ENCODE peak calls at places on chromosomes 13 and 19, in seven cellular contexts. U is aorta, G is Peyer's patch, M is kidney epithelial cell, R is small intestine, C is Caco-2, J is GM23248. N is an unnamed sample.

GRCh38 chr13:109569938-109570711 is 216.3 kb downstream of the IRS2 start:
- DNase-seq in J (no peak), C (no peak), U (no peak), M (no peak), G (peak; percentile 70), R (peak; percentile 85), N (no peak)

GRCh38 chr13:60933638-60934037 is 482.0 kb downstream of the PCDH20 start:
- DNase-seq in G (no peak), R (no peak), M (no peak), U (no peak), C (no peak), J (no peak), N (no peak)

GRCh38 chr13:110400786-110401533 is 93.9 kb downstream of the COL4A2 start:
- DNase-seq in U (no peak), J (peak; percentile 92), G (no peak), C (no peak), R (no peak), M (no peak), N (no peak)

GRCh38 chr13:110454227-110454859 is 107.2 kb downstream of the RAB20 start:
- DNase-seq in C (no peak), G (peak; percentile 44), J (no peak), M (no peak), R (no peak), U (no peak), N (no peak)

GRCh38 chr13:75404721-75405120 is 77.2 kb downstream of the TBC1D4 start:
- DNase-seq in C (no peak), J (no peak), M (no peak), U (no peak), G (no peak), R (no peak), N (no peak)

GRCh38 chr19:14517446-14517839 is 754 bp downstream of the DNAJB1 start:
- DNase-seq in J (peak; percentile 79), G (peak; percentile 56), R (no peak), M (no peak), C (no peak), U (peak; percentile 85), N (no peak)

GRCh38 chr13:53121131-53121773 is 92.6 kb downstream of the OLFM4 start:
- DNase-seq in J (no peak), M (no peak), G (no peak), U (no peak), C (no peak), R (no peak), N (no peak)

GRCh38 chr13:108734676-108735075 is 105.3 kb downstream of the MYO16 start:
- DNase-seq in U (no peak), R (no peak), J (no peak), C (peak; percentile 43), M (no peak), G (no peak), N (no peak)

GRCh38 chr19:22427587-22428298 is 5.6 kb upstream of the ZNF98 start:
- DNase-seq in G (no peak), R (no peak), J (no peak), M (no peak), U (no peak), C (no peak), N (no peak)

GRCh38 chr19:22426901-22427300 is 4.8 kb upstream of the ZNF98 start:
- DNase-seq in G (no peak), C (no peak), U (no peak), R (no peak), J (no peak), M (no peak), N (no peak)

DNA sequence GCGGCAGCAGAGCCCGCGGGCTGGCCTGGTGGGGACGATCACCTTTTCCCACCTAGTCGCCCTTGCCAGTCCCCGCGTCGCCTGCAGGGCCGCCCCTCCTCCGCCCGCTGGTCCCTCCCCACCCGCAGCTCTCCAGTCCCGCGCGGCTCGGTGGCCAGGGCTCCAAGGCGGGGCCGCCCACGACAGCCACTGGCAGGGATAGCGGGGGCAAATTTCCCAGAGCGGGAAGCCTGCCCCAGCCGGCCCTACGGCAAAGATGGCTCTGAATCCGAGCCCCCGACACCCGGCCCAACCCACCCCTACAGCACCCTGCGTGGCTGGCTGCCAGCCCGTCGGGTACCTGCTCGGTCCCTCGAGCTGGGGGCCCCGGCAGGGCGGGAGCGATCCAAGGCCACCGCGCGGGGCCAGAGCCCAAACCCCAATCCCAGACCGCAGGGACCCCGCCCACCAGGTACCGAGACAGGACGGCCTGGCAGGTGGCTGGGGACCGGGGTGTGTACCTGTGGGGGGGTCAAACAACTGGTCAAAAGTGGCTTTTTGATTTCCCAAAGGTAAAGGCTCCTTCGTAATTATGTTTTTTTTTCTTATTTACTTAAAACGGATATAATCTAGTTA is 6.3 kb upstream of the ZNF98 start:
- DNase-seq in U (no peak), J (no peak), C (no peak), R (no peak), G (no peak), M (no peak), N (no peak)
- H3K4me3 ChIP-seq in U (peak overlapping the region; percentile 32), J (no peak overlapping the region), C (no peak overlapping the region), R (no peak overlapping the region), G (no peak overlapping the region), M (no peak overlapping the region), N (no peak overlapping the region)

GRCh38 chr19:7699422-7700127 is 2.4 kb downstream of the FCER2 start:
- DNase-seq in M (no peak), U (no peak), G (no peak), C (no peak), R (no peak), J (peak; percentile 37), N (no peak)

GRCh38 chr19:7701049-7701653 is 780 bp downstream of the FCER2 start:
- DNase-seq in G (no peak), J (no peak), C (no peak), U (no peak), R (no peak), M (no peak), N (no peak)

GRCh38 chr19:7698583-7698982 is 3.3 kb downstream of the FCER2 start:
- DNase-seq in M (no peak), U (no peak), G (no peak), J (no peak), R (no peak), C (no peak), N (no peak)

GRCh38 chr19:7699003-7699402 is 2.9 kb downstream of the FCER2 start:
- DNase-seq in U (no peak), C (no peak), G (no peak), J (no peak), M (no peak), R (no peak), N (no peak)

GRCh38 chr19:7700128-7700470 is 1.8 kb downstream of the FCER2 start:
- DNase-seq in M (no peak), U (no peak), C (no peak), J (no peak), G (no peak), R (no peak), N (no peak)
- H3K27me3 ChIP-seq in M (peaks cover 10% of the 10 kb centered on the region), U (no peaks in the 10 kb centered on the region), C (no peaks in the 10 kb centered on the region), J (no peaks in the 10 kb centered on the region), G (no peaks in the 10 kb centered on the region), R (no peaks in the 10 kb centered on the region), N (no peaks in the 10 kb centered on the region)

DNA sequence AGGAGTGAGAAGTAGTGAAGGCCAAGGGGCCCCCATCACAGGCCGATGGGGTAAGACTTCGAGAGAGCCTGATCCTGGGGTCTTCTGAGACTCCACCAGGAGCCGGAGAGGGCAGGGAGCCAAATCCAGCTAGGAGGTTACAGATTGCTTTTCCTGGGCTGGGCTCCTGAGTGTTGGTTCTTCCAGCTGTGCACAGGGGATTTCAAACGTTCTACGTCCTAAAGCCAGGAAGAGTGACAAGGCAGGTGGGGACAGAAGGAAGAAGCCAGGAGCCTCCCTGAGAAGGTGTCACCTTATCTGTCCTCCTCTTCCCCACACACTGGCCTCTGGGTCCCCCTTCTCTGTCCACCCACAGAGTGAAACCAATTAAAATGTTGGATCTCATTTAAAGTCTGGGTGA is 16.1 kb upstream of the TPRX2 start:
- DNase-seq in C (no peak), M (no peak), U (peak; percentile 26), G (no peak), R (no peak), J (no peak), N (no peak)
- H3K4me3 ChIP-seq in C (no peak overlapping the region), M (no peak overlapping the region), U (no peak overlapping the region), G (no peak overlapping the region), R (no peak overlapping the region), J (no peak overlapping the region), N (no peak overlapping the region)

GRCh38 chr19:16265205-16265604 is 59.4 kb upstream of the KLF2 start:
- DNase-seq in C (no peak), U (no peak), G (no peak), M (no peak), J (no peak), R (no peak), N (no peak)
- H3K27me3 ChIP-seq in C (no peaks in the 10 kb centered on the region), U (no peaks in the 10 kb centered on the region), G (no peaks in the 10 kb centered on the region), M (peaks cover 7% of the 10 kb centered on the region), J (no peaks in the 10 kb centered on the region), R (no peaks in the 10 kb centered on the region), N (no peaks in the 10 kb centered on the region)

GRCh38 chr13:99658266-99658991 is 157.2 kb downstream of the TM9SF2 start:
- DNase-seq in C (peak; percentile 49), M (no peak), G (peak; percentile 74), U (peak; percentile 82), J (peak; percentile 79), R (peak; percentile 72), N (peak; percentile 25)
- H3K4me3 ChIP-seq in C (peak overlapping the region; percentile 52), M (peak overlapping the region; percentile 26), G (peak overlapping the region; percentile 60), U (peak overlapping the region; percentile 42), J (peak overlapping the region; percentile 73), R (peak overlapping the region; percentile 56), N (peak overlapping the region; percentile 38)

GRCh38 chr13:27824121-27824520 is 31.8 kb downstream of the GSX1 start:
- DNase-seq in U (no peak), M (no peak), G (no peak), J (no peak), C (no peak), R (no peak), N (no peak)
- H3K27me3 ChIP-seq in U (no peaks in the 10 kb centered on the region), M (peaks cover 56% of the 10 kb centered on the region), G (no peaks in the 10 kb centered on the region), J (peaks cover 65% of the 10 kb centered on the region), C (peaks cover 2% of the 10 kb centered on the region), R (peaks cover 13% of the 10 kb centered on the region), N (peaks cover 16% of the 10 kb centered on the region)

DNA sequence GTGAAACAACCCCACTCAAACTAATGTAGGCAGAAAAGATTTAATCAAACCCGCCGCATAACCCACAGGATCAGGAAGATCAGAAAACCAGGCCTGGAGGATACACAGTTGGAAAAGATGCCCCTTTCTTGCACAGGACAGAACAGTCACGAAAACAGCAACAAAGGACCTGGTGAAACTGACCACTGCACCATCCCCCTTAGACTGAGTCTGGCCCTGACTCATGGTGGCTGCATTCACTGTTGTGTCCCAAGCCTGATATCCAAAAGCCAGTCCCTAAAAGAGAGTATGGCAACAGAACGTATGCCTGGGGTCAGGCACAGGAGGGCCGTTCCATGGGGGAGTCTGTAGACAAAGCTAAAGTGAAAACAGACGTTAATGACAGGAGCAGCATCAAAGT is 301.1 kb upstream of the NBEA start:
- DNase-seq in U (no peak), R (no peak), J (no peak), M (no peak), C (no peak), G (no peak), N (no peak)
- H3K4me3 ChIP-seq in U (no peak overlapping the region), R (no peak overlapping the region), J (no peak overlapping the region), M (no peak overlapping the region), C (no peak overlapping the region), G (no peak overlapping the region), N (no peak overlapping the region)